ENCODE peak calls at places on chromosomes 12 and 14, in seven cellular contexts. Y, Q, E, P, C, R and X are unnamed samples.

GRCh38 chr14:68741839-68742470 is 50.9 kb downstream of the ZFP36L1 start:
- DNase-seq in Y (no peak), Q (no peak), E (no peak), P (peak), C (no peak), R (no peak), X (peak)

GRCh38 chr12:125140239-125140917 is 75.1 kb downstream of the AACS start:
- DNase-seq in Y (no peak), Q (no peak), E (no peak), P (no peak), C (no peak), R (no peak), X (no peak)

GRCh38 chr12:54759751-54760150 is 94.6 kb upstream of the MUCL1 start:
- DNase-seq in Y (no peak), Q (no peak), E (no peak), P (no peak), C (no peak), R (peak), X (peak)

GRCh38 chr12:39763894-39764176 is 144.2 kb upstream of the ABCD2 start:
- DNase-seq in Y (no peak), Q (no peak), E (no peak), P (no peak), C (no peak), R (no peak), X (no peak)

GRCh38 chr14:86057018-86057667 is 527.2 kb downstream of the FLRT2 start:
- DNase-seq in Y (no peak), Q (peak), E (no peak), P (peak), C (no peak), R (peak), X (peak)

GRCh38 chr12:6452245-6452731 is 446 bp downstream of the TAPBPL start:
- DNase-seq in Y (peak), Q (peak), E (no peak), P (peak), C (no peak), R (peak), X (peak)

GRCh38 chr12:121538699-121539061 is 42.1 kb downstream of the KDM2B start:
- DNase-seq in Y (no peak), Q (no peak), E (no peak), P (no peak), C (no peak), R (no peak), X (peak)

GRCh38 chr12:77324763-77325468 is 259.5 kb upstream of the E2F7 start:
- DNase-seq in Y (peak), Q (peak), E (no peak), P (peak), C (no peak), R (peak), X (no peak)

GRCh38 chr12:89316705-89317139 is 35.6 kb downstream of the DUSP6 start:
- DNase-seq in Y (no peak), Q (peak), E (no peak), P (no peak), C (no peak), R (no peak), X (no peak)

GRCh38 chr12:90061834-90062233 is 353.2 kb upstream of the ATP2B1 start:
- DNase-seq in Y (no peak), Q (no peak), E (no peak), P (no peak), C (no peak), R (no peak), X (no peak)

GRCh38 chr12:5442251-5443006 is 10.5 kb downstream of the NTF3 start:
- DNase-seq in Y (no peak), Q (peak), E (no peak), P (no peak), C (no peak), R (no peak), X (peak)

GRCh38 chr14:93582516-93582915 is 151.8 kb downstream of the UNC79 start:
- DNase-seq in Y (no peak), Q (no peak), E (no peak), P (no peak), C (no peak), R (no peak), X (no peak)

GRCh38 chr12:59093090-59093489 is 172.8 kb upstream of the LRIG3 start:
- DNase-seq in Y (no peak), Q (no peak), E (no peak), P (no peak), C (no peak), R (no peak), X (no peak)

GRCh38 chr12:32400866-32401265 is 1.5 kb downstream of the FGD4 start:
- DNase-seq in Y (no peak), Q (no peak), E (no peak), P (no peak), C (no peak), R (no peak), X (no peak)